ENCODE peak calls at places on chromosomes 5 and 9, in six cellular contexts. One of them, this sample, is unnamed.

GRCh38 chr5:169416583-169417196 is 115.8 kb upstream of the SLIT3 start:
- DNase-seq in breast epithelium: peak
- DNase-seq in HFF-Myc: peak
- DNase-seq in OCI-LY7: no peak
- DNase-seq in lower leg skin: peak
- DNase-seq in heart left ventricle: peak
- DNase-seq in this sample: peak

GRCh38 chr5:100505984-100506670 is 29.0 kb upstream of the FAM174A start:
- DNase-seq in HFF-Myc: peak
- DNase-seq in lower leg skin: no peak
- DNase-seq in OCI-LY7: no peak
- DNase-seq in heart left ventricle: no peak
- DNase-seq in breast epithelium: no peak
- DNase-seq in this sample: peak

GRCh38 chr5:1761453-1761755 is 38.2 kb downstream of the MRPL36 start:
- DNase-seq in heart left ventricle: peak
- DNase-seq in OCI-LY7: no peak
- DNase-seq in HFF-Myc: no peak
- DNase-seq in breast epithelium: no peak
- DNase-seq in lower leg skin: peak
- DNase-seq in this sample: no peak

GRCh38 chr9:79471577-79472543 is 99.9 kb upstream of the TLE4 start:
- DNase-seq in HFF-Myc: no peak
- DNase-seq in lower leg skin: peak
- DNase-seq in breast epithelium: peak
- DNase-seq in heart left ventricle: no peak
- DNase-seq in OCI-LY7: peak
- DNase-seq in this sample: no peak

GRCh38 chr5:1494780-1495524 is 28.8 kb downstream of the LPCAT1 start:
- DNase-seq in heart left ventricle: peak
- DNase-seq in OCI-LY7: peak
- DNase-seq in breast epithelium: no peak
- DNase-seq in lower leg skin: no peak
- DNase-seq in HFF-Myc: no peak
- DNase-seq in this sample: no peak

GRCh38 chr5:157481255-157481654 is 21.2 kb downstream of the NIPAL4 start:
- DNase-seq in OCI-LY7: peak
- DNase-seq in heart left ventricle: no peak
- DNase-seq in breast epithelium: no peak
- DNase-seq in HFF-Myc: no peak
- DNase-seq in lower leg skin: no peak
- DNase-seq in this sample: no peak

GRCh38 chr5:16894236-16895057 is 41.6 kb downstream of the MYO10 start:
- DNase-seq in HFF-Myc: peak
- DNase-seq in lower leg skin: no peak
- DNase-seq in heart left ventricle: no peak
- DNase-seq in OCI-LY7: no peak
- DNase-seq in breast epithelium: peak
- DNase-seq in this sample: peak

GRCh38 chr9:136056546-136057235 is 38.4 kb downstream of the NACC2 start:
- DNase-seq in lower leg skin: peak
- DNase-seq in HFF-Myc: no peak
- DNase-seq in OCI-LY7: no peak
- DNase-seq in heart left ventricle: peak
- DNase-seq in breast epithelium: no peak
- DNase-seq in this sample: no peak

GRCh38 chr9:88745281-88746001 is 210.5 kb downstream of the NXNL2 start:
- DNase-seq in lower leg skin: no peak
- DNase-seq in breast epithelium: no peak
- DNase-seq in OCI-LY7: no peak
- DNase-seq in HFF-Myc: peak
- DNase-seq in heart left ventricle: no peak
- DNase-seq in this sample: no peak

GRCh38 chr5:145636396-145636795 is 198.7 kb downstream of the PRELID2 start:
- DNase-seq in HFF-Myc: no peak
- DNase-seq in breast epithelium: peak
- DNase-seq in lower leg skin: no peak
- DNase-seq in OCI-LY7: no peak
- DNase-seq in heart left ventricle: no peak
- DNase-seq in this sample: no peak

GRCh38 chr5:25489834-25490538 is 845.2 kb upstream of the CDH10 start:
- DNase-seq in breast epithelium: no peak
- DNase-seq in lower leg skin: no peak
- DNase-seq in OCI-LY7: no peak
- DNase-seq in heart left ventricle: no peak
- DNase-seq in HFF-Myc: no peak
- DNase-seq in this sample: peak

GRCh38 chr9:77977210-77977611 is 54.4 kb downstream of the GNAQ start:
- DNase-seq in heart left ventricle: peak
- DNase-seq in HFF-Myc: no peak
- DNase-seq in OCI-LY7: peak
- DNase-seq in breast epithelium: peak
- DNase-seq in lower leg skin: no peak
- DNase-seq in this sample: no peak

GRCh38 chr5:24141046-24141445 is 503.7 kb downstream of the CDH10 start:
- DNase-seq in HFF-Myc: no peak
- DNase-seq in lower leg skin: no peak
- DNase-seq in heart left ventricle: no peak
- DNase-seq in breast epithelium: no peak
- DNase-seq in OCI-LY7: no peak
- DNase-seq in this sample: no peak

GRCh38 chr9:8611153-8611552 is 811.6 kb upstream of the DMAC1 start:
- DNase-seq in lower leg skin: no peak
- DNase-seq in HFF-Myc: no peak
- DNase-seq in breast epithelium: no peak
- DNase-seq in OCI-LY7: no peak
- DNase-seq in heart left ventricle: no peak
- DNase-seq in this sample: no peak

GRCh38 chr9:104961238-104961637 is 33.3 kb upstream of the ABCA1 start:
- DNase-seq in HFF-Myc: peak
- DNase-seq in breast epithelium: no peak
- DNase-seq in heart left ventricle: no peak
- DNase-seq in lower leg skin: peak
- DNase-seq in OCI-LY7: peak
- DNase-seq in this sample: peak

GRCh38 chr9:127202461-127203139 is 62.0 kb upstream of the GARNL3 start:
- DNase-seq in breast epithelium: no peak
- DNase-seq in lower leg skin: no peak
- DNase-seq in OCI-LY7: no peak
- DNase-seq in heart left ventricle: no peak
- DNase-seq in HFF-Myc: no peak
- DNase-seq in this sample: no peak

GRCh38 chr9:128894764-128895163 is 12.8 kb downstream of the LRRC8A start:
- DNase-seq in heart left ventricle: no peak
- DNase-seq in breast epithelium: no peak
- DNase-seq in OCI-LY7: no peak
- DNase-seq in HFF-Myc: no peak
- DNase-seq in lower leg skin: no peak
- DNase-seq in this sample: no peak

DNA sequence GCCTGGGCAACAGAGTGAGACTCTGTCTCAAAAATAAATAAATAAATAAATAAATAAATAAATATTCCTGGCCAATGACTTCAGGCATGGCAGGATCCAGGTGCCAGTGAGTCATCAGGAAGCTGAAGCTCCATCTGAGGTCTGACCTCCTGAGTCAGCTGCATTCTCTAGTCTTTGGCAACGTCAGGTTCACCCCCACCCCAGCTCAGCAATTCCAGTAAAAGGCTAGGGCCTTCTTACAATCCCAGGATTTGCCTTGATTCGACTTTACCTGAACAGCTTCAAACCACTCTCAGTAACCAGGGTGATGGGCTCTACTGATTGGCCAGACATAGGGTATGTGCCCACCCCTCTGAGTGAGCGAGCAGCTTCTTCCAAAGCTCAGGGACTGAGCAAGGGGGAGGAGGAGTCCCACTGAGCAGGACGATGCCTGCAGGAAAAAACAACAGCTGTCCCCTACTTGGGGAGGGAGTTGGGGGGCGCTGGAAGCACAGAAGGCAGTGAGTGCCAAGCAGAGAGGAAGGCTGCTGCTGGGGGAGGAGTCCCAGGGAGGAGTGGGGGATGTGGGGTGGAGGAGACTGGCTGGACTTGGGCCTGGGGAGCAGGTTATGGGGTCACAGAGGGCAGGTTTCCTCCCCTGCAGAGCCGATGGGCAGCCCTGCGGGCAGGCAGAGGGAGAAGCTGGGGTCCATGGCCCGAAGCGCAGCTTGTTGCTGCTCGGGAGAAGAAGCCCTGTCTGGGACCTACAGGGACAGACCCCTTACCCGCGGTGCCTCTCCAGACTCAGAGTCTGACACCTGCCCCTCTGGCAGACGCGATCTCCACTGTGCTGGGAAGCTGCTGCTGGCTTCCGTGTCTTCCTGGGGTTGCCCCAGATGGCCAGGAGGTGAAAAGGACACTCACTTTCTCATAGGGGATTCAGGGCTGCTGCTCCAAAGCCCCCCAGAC is 25.9 kb upstream of the UNC5A start:
- DNase-seq in heart left ventricle: no peak
- DNase-seq in breast epithelium: no peak
- DNase-seq in lower leg skin: peak
- DNase-seq in HFF-Myc: peak
- DNase-seq in OCI-LY7: no peak
- DNase-seq in this sample: peak
- H3K4me3 ChIP-seq in heart left ventricle: no peak
- H3K4me3 ChIP-seq in breast epithelium: no peak
- H3K4me3 ChIP-seq in lower leg skin: no peak
- H3K4me3 ChIP-seq in HFF-Myc: no peak
- H3K4me3 ChIP-seq in OCI-LY7: no peak
- H3K4me3 ChIP-seq in this sample: no peak

GRCh38 chr5:66234241-66234640 is 90.1 kb downstream of the SREK1 start:
- DNase-seq in heart left ventricle: no peak
- DNase-seq in breast epithelium: no peak
- DNase-seq in OCI-LY7: no peak
- DNase-seq in HFF-Myc: no peak
- DNase-seq in lower leg skin: no peak
- DNase-seq in this sample: no peak

GRCh38 chr5:66238435-66238834 is 94.3 kb downstream of the SREK1 start:
- DNase-seq in heart left ventricle: no peak
- DNase-seq in breast epithelium: no peak
- DNase-seq in OCI-LY7: no peak
- DNase-seq in lower leg skin: no peak
- DNase-seq in HFF-Myc: no peak
- DNase-seq in this sample: no peak

GRCh38 chr5:66241136-66241825 is 97.2 kb downstream of the SREK1 start:
- DNase-seq in heart left ventricle: no peak
- DNase-seq in lower leg skin: no peak
- DNase-seq in OCI-LY7: no peak
- DNase-seq in HFF-Myc: no peak
- DNase-seq in breast epithelium: no peak
- DNase-seq in this sample: no peak

GRCh38 chr5:66242050-66242449 is 98.0 kb downstream of the SREK1 start:
- DNase-seq in lower leg skin: no peak
- DNase-seq in breast epithelium: no peak
- DNase-seq in OCI-LY7: no peak
- DNase-seq in HFF-Myc: no peak
- DNase-seq in heart left ventricle: no peak
- DNase-seq in this sample: no peak

DNA sequence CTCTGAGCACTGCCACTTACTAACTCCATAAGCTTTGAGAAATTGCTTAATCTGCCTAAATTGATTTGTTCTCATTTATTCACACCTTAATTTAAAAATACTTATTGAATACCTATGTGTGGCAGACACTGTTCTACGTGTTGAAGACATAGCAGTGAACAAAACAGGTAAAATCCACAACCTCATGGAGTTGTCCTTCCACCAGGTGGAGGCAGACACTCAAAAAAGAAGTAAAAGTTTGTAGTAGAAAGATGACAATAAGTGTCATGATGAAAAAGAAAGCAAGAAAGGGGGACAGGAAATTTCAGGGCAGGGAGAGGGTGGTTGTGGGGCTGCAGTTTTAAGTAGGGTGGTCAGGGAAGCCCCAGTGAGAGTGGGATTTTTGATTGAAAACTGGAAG is 94.9 kb downstream of the SREK1 start:
- DNase-seq in breast epithelium: no peak
- DNase-seq in lower leg skin: no peak
- DNase-seq in HFF-Myc: no peak
- DNase-seq in heart left ventricle: no peak
- DNase-seq in OCI-LY7: no peak
- DNase-seq in this sample: no peak
- TF ChIP-seq CTCF in breast epithelium: no peak
- TF ChIP-seq CTCF in lower leg skin: no peak
- TF ChIP-seq CTCF in HFF-Myc: no peak
- TF ChIP-seq CTCF in heart left ventricle: no peak
- TF ChIP-seq CTCF in OCI-LY7: peak
- TF ChIP-seq CTCF in this sample: peak

DNA sequence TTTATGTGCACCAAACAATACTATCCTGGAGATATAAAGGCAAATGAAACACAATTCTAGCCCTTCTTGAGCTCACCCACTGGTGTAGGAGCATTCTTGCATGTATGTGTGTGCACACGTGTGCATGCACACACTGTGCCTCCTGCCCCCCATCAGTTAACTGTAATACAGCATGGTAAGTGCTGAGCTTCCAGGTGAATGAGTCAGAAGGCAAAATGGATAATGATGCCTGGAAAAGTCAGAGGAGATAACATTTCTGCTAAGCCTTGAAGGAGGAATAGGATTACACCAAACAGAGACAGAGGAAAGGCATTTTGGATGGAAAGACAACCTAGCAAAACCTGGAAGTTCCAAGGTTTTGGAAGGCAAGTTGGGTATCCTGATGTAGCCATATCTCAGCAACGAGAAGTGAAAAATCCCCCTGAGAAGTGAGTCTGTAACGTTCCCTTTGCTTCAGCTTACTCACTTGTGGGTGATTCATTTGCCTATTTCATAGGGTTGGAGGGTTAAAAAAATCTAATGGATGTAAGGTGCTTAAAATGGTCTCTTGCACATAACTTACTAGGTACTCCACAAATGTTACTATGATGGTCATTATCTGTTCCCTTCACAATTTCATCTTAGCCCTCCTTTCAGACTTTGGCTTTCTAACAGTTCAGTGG is 101.4 kb upstream of the STC2 start:
- DNase-seq in OCI-LY7: no peak
- DNase-seq in heart left ventricle: no peak
- DNase-seq in breast epithelium: no peak
- DNase-seq in HFF-Myc: no peak
- DNase-seq in lower leg skin: no peak
- DNase-seq in this sample: no peak
- H3K4me3 ChIP-seq in OCI-LY7: no peak
- H3K4me3 ChIP-seq in heart left ventricle: no peak
- H3K4me3 ChIP-seq in breast epithelium: no peak
- H3K4me3 ChIP-seq in HFF-Myc: no peak
- H3K4me3 ChIP-seq in lower leg skin: no peak
- H3K4me3 ChIP-seq in this sample: no peak

GRCh38 chr5:141345327-141345726 is 1.7 kb downstream of the PCDHGA3 start:
- DNase-seq in OCI-LY7: no peak
- DNase-seq in breast epithelium: no peak
- DNase-seq in lower leg skin: no peak
- DNase-seq in heart left ventricle: no peak
- DNase-seq in HFF-Myc: no peak
- DNase-seq in this sample: no peak

GRCh38 chr5:141355641-141356040 is 820 bp downstream of the PCDHGA4 start:
- DNase-seq in breast epithelium: no peak
- DNase-seq in OCI-LY7: no peak
- DNase-seq in heart left ventricle: no peak
- DNase-seq in HFF-Myc: no peak
- DNase-seq in lower leg skin: no peak
- DNase-seq in this sample: no peak

GRCh38 chr5:141354900-141355469 is at the start of gene PCDHGA4:
- DNase-seq in HFF-Myc: no peak
- DNase-seq in OCI-LY7: peak
- DNase-seq in heart left ventricle: no peak
- DNase-seq in breast epithelium: no peak
- DNase-seq in lower leg skin: no peak
- DNase-seq in this sample: no peak

GRCh38 chr5:141351591-141351990 is 1.7 kb downstream of the PCDHGB1 start:
- DNase-seq in lower leg skin: no peak
- DNase-seq in OCI-LY7: no peak
- DNase-seq in breast epithelium: no peak
- DNase-seq in HFF-Myc: no peak
- DNase-seq in heart left ventricle: no peak
- DNase-seq in this sample: no peak

GRCh38 chr5:141349917-141350619 is at the start of gene PCDHGB1:
- DNase-seq in heart left ventricle: no peak
- DNase-seq in OCI-LY7: peak
- DNase-seq in HFF-Myc: no peak
- DNase-seq in lower leg skin: peak
- DNase-seq in breast epithelium: no peak
- DNase-seq in this sample: no peak
- TF ChIP-seq CTCF in heart left ventricle: peak
- TF ChIP-seq CTCF in OCI-LY7: peak
- TF ChIP-seq CTCF in HFF-Myc: peak
- TF ChIP-seq CTCF in lower leg skin: no peak
- TF ChIP-seq CTCF in breast epithelium: no peak
- TF ChIP-seq CTCF in this sample: peak

This sample was measured in retinal pigment epithelial cell.